ENCODE peak calls at places on chromosomes 5 and 9, in ten cellular contexts. O is pancreas, F is GM06990, M is cardiac muscle cell, J is choroid plexus epithelial cell, D is fibroblast of villous mesenchyme, S is A673, V is epithelial cell of proximal tubule, P is Panc1, E is H1. C is an unnamed sample.

GRCh38 chr5:31963358-31963757 is 210.8 kb downstream of the GOLPH3 start:
- DNase-seq in O (no peak), F (no peak), M (no peak), J (peak), D (peak), S (no peak), V (no peak), P (no peak), E (no peak), C (no peak)

GRCh38 chr5:122083535-122083934 is 5.5 kb upstream of the LOX start:
- DNase-seq in O (no peak), F (no peak), M (no peak), J (no peak), D (no peak), S (no peak), V (no peak), P (no peak), E (no peak), C (no peak)

GRCh38 chr9:82513242-82513750 is 524.7 kb downstream of the SPATA31D1 start:
- DNase-seq in O (no peak), F (no peak), M (no peak), J (peak), D (peak), S (no peak), V (no peak), P (no peak), E (no peak), C (no peak)

GRCh38 chr5:35405938-35406337 is 175.7 kb upstream of the PRLR start:
- DNase-seq in O (peak), F (no peak), M (no peak), J (no peak), D (no peak), S (no peak), V (no peak), P (no peak), E (no peak), C (no peak)

GRCh38 chr9:77839459-77840140 is 191.5 kb upstream of the GNA14 start:
- DNase-seq in O (no peak), F (no peak), M (no peak), J (peak), D (peak), S (peak), V (peak), P (no peak), E (no peak), C (no peak)

GRCh38 chr5:136769900-136770684 is 404.7 kb upstream of the TRPC7 start:
- DNase-seq in O (peak), F (no peak), M (peak), J (peak), D (peak), S (peak), V (no peak), P (peak), E (peak), C (peak)

GRCh38 chr5:159990506-159990905 is 18.4 kb upstream of the TTC1 start:
- DNase-seq in O (no peak), F (no peak), M (no peak), J (peak), D (no peak), S (no peak), V (no peak), P (no peak), E (no peak), C (no peak)

GRCh38 chr9:70120834-70121510 is 77.3 kb downstream of the MAMDC2 start:
- DNase-seq in O (no peak), F (no peak), M (no peak), J (peak), D (peak), S (no peak), V (peak), P (no peak), E (no peak), C (no peak)

GRCh38 chr9:104143554-104143919 is 49.4 kb downstream of the SMC2 start:
- DNase-seq in O (no peak), F (no peak), M (no peak), J (no peak), D (no peak), S (no peak), V (no peak), P (no peak), E (no peak), C (no peak)

GRCh38 chr5:60820593-60821487 is 23.2 kb downstream of the ELOVL7 start:
- DNase-seq in O (no peak), F (no peak), M (no peak), J (no peak), D (no peak), S (no peak), V (no peak), P (no peak), E (no peak), C (no peak)

GRCh38 chr5:112979723-112980122 is 3.1 kb downstream of the DCP2 start:
- DNase-seq in O (no peak), F (no peak), M (no peak), J (no peak), D (no peak), S (no peak), V (no peak), P (no peak), E (no peak), C (no peak)

GRCh38 chr5:180821538-180821937 is 18.9 kb upstream of the MGAT1 start:
- DNase-seq in O (no peak), F (no peak), M (no peak), J (no peak), D (no peak), S (no peak), V (no peak), P (no peak), E (no peak), C (no peak)

GRCh38 chr5:65482280-65482726 is 583 bp upstream of the ADAMTS6 start:
- DNase-seq in O (no peak), F (no peak), M (peak), J (peak), D (peak), S (peak), V (no peak), P (no peak), E (no peak), C (peak)

GRCh38 chr9:121767176-121767769 is 115.8 kb downstream of the DAB2IP start:
- DNase-seq in O (peak), F (no peak), M (no peak), J (no peak), D (no peak), S (no peak), V (no peak), P (no peak), E (no peak), C (no peak)

GRCh38 chr5:24747327-24747726 is 102.5 kb upstream of the CDH10 start:
- DNase-seq in O (no peak), F (no peak), M (no peak), J (no peak), D (no peak), S (no peak), V (no peak), P (no peak), E (no peak), C (no peak)

GRCh38 chr5:32339198-32339597 is 26.5 kb upstream of the MTMR12 start:
- DNase-seq in O (no peak), F (no peak), M (peak), J (peak), D (no peak), S (peak), V (no peak), P (no peak), E (no peak), C (no peak)

GRCh38 chr5:147225938-147226337 is 8.9 kb upstream of the STK32A start:
- DNase-seq in O (no peak), F (no peak), M (no peak), J (no peak), D (no peak), S (no peak), V (no peak), P (no peak), E (no peak), C (no peak)

GRCh38 chr5:76701298-76701697 is 14.6 kb upstream of the F2R start:
- DNase-seq in O (no peak), F (no peak), M (no peak), J (peak), D (peak), S (no peak), V (peak), P (no peak), E (no peak), C (no peak)

GRCh38 chr5:72523960-72524582 is 16.9 kb upstream of the ZNF366 start:
- DNase-seq in O (no peak), F (peak), M (peak), J (peak), D (peak), S (peak), V (peak), P (peak), E (no peak), C (peak)

GRCh38 chr9:110979636-110980035 is 58.6 kb downstream of the LPAR1 start:
- DNase-seq in O (no peak), F (no peak), M (no peak), J (peak), D (no peak), S (peak), V (no peak), P (no peak), E (no peak), C (no peak)

GRCh38 chr9:132538071-132538470 is 44.3 kb upstream of the BARHL1 start:
- DNase-seq in O (peak), F (no peak), M (no peak), J (no peak), D (no peak), S (no peak), V (peak), P (no peak), E (no peak), C (no peak)

GRCh38 chr5:59042201-59042600 is 459.3 kb downstream of the RAB3C start:
- DNase-seq in O (no peak), F (no peak), M (no peak), J (peak), D (peak), S (no peak), V (no peak), P (no peak), E (no peak), C (no peak)

GRCh38 chr9:27888661-27889295 is 315.5 kb upstream of the C9orf72 start:
- DNase-seq in O (peak), F (peak), M (no peak), J (peak), D (no peak), S (peak), V (no peak), P (peak), E (peak), C (peak)

GRCh38 chr5:97986069-97986468 is 787.4 kb upstream of the RGMB start:
- DNase-seq in O (no peak), F (no peak), M (no peak), J (peak), D (peak), S (peak), V (no peak), P (peak), E (peak), C (no peak)

GRCh38 chr5:151577566-151577965 is 13.6 kb downstream of the FAT2 start:
- DNase-seq in O (no peak), F (no peak), M (no peak), J (no peak), D (no peak), S (no peak), V (no peak), P (no peak), E (no peak), C (no peak)

GRCh38 chr5:3209918-3210317 is 385.7 kb upstream of the IRX1 start:
- DNase-seq in O (no peak), F (no peak), M (no peak), J (no peak), D (no peak), S (no peak), V (no peak), P (no peak), E (no peak), C (no peak)

GRCh38 chr9:135228345-135228982 is 141.0 kb downstream of the OLFM1 start:
- DNase-seq in O (peak), F (no peak), M (no peak), J (no peak), D (no peak), S (no peak), V (no peak), P (no peak), E (no peak), C (no peak)

GRCh38 chr9:114852050-114852594 is 46.3 kb upstream of the TNFSF15 start:
- DNase-seq in O (no peak), F (no peak), M (no peak), J (peak), D (peak), S (no peak), V (no peak), P (no peak), E (no peak), C (no peak)

GRCh38 chr5:567664-568060 is 43.4 kb upstream of the SLC9A3 start:
- DNase-seq in O (peak), F (no peak), M (no peak), J (no peak), D (no peak), S (no peak), V (no peak), P (no peak), E (no peak), C (no peak)

GRCh38 chr5:568809-569208 is 43.3 kb upstream of the CEP72 start:
- DNase-seq in O (peak), F (no peak), M (no peak), J (no peak), D (no peak), S (no peak), V (no peak), P (no peak), E (no peak), C (no peak)

GRCh38 chr5:566636-567309 is 42.5 kb upstream of the SLC9A3 start:
- DNase-seq in O (peak), F (no peak), M (no peak), J (no peak), D (no peak), S (no peak), V (no peak), P (no peak), E (no peak), C (no peak)

GRCh38 chr5:568061-568781 is 43.9 kb upstream of the CEP72 start:
- DNase-seq in O (no peak), F (no peak), M (no peak), J (no peak), D (no peak), S (no peak), V (no peak), P (no peak), E (no peak), C (no peak)

DNA sequence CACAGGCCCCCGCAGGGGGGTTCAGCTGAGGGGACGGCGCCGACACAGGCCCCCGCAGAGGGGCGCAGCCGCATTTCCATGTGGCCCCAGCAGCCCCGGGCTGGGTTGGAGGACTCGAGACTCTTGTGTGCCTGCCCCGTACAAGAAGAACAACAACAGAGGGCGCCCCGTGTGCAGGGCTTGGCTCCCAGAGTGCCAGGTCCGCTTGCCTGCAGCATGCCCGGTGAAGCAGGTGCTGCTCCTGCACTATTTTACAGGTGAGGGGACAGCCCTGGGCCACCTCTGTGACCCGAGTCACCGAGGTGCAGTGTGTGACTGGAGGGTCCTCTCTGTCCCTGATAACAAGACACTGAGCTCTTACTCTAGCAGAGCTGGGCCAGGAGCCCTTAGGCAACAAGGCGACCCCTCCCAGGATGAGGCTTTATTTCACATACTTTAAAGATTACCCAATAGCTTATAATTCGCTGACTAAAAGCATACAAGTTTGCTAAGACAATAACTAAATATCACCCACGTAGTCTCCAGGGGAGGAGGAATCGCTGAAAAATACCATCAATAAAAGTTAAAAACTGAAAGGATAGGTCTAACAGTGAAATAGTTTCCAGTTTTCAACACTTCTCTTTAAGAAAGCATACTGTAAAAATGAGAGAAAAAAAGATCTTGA is 41.7 kb upstream of the SLC9A3 start:
- DNase-seq in O (peak), F (no peak), M (no peak), J (peak), D (peak), S (no peak), V (no peak), P (no peak), E (peak), C (no peak)
- TF ChIP-seq CTCF in O (no peak), F (no peak), M (no peak), J (no peak), D (no peak), S (no peak), V (no peak), P (no peak), E (peak), C (no peak)

GRCh38 chr9:136985027-136985602 is 2.3 kb downstream of the LCNL1 start:
- DNase-seq in O (no peak), F (no peak), M (no peak), J (peak), D (no peak), S (no peak), V (no peak), P (no peak), E (no peak), C (no peak)
- H3K4me3 ChIP-seq in O (no peak), F (no peak), M (no peak), J (no peak), D (no peak), S (no peak), V (no peak), P (no peak), E (peak), C (no peak)

DNA sequence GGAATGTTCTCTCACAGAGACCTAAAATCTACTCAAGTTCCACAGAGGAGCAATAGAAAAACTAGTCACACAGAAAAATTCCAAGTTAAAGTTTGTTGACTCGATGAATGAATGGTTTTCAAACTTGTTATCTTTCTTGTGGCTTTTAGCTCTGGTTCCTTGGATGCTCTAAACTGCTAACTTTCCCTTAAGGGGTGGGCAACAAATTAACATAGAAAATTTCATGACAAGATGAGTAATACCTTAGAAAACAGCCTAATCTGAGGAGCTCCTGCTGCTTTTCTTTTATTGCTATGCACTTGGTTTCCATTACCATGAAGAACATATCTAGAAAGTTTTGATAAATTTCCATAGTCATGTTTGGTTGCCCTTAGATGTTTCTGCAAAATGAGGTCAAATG is 100.2 kb upstream of the CCDC112 start:
- DNase-seq in O (no peak), F (no peak), M (no peak), J (peak), D (peak), S (no peak), V (no peak), P (no peak), E (no peak), C (no peak)
- TF ChIP-seq CTCF in O (no peak), F (no peak), M (no peak), J (no peak), D (no peak), S (no peak), V (no peak), P (no peak), E (no peak), C (no peak)

GRCh38 chr9:127396253-127396807 is 639 bp upstream of the SLC2A8 start:
- DNase-seq in O (no peak), F (no peak), M (no peak), J (no peak), D (no peak), S (no peak), V (no peak), P (no peak), E (no peak), C (no peak)

GRCh38 chr9:127397722-127398647 is 1.0 kb downstream of the SLC2A8 start:
- DNase-seq in O (peak), F (peak), M (peak), J (peak), D (peak), S (peak), V (no peak), P (no peak), E (no peak), C (peak)

GRCh38 chr9:127396808-127397721 is at the start of gene SLC2A8:
- DNase-seq in O (peak), F (peak), M (peak), J (peak), D (peak), S (peak), V (peak), P (peak), E (peak), C (peak)

GRCh38 chr9:127399736-127400269 is 2.8 kb downstream of the SLC2A8 start:
- DNase-seq in O (no peak), F (no peak), M (no peak), J (no peak), D (no peak), S (no peak), V (no peak), P (no peak), E (no peak), C (no peak)

GRCh38 chr9:127398715-127399400 is 1.9 kb downstream of the SLC2A8 start:
- DNase-seq in O (no peak), F (no peak), M (no peak), J (no peak), D (no peak), S (no peak), V (no peak), P (no peak), E (no peak), C (no peak)
- H3K4me3 ChIP-seq in O (peak), F (no peak), M (no peak), J (no peak), D (no peak), S (no peak), V (no peak), P (peak), E (no peak), C (no peak)

GRCh38 chr5:173835662-173836061 is 52.5 kb upstream of the CPEB4 start:
- DNase-seq in O (no peak), F (no peak), M (no peak), J (no peak), D (no peak), S (no peak), V (no peak), P (no peak), E (no peak), C (no peak)
- TF ChIP-seq CTCF in O (no peak), F (no peak), M (no peak), J (no peak), D (no peak), S (no peak), V (no peak), P (no peak), E (no peak), C (no peak)

GRCh38 chr9:116154976-116155699 is 1.5 kb downstream of the PAPPA start:
- DNase-seq in O (no peak), F (no peak), M (no peak), J (peak), D (peak), S (peak), V (no peak), P (no peak), E (no peak), C (no peak)
- H3K4me3 ChIP-seq in O (peak), F (no peak), M (peak), J (peak), D (peak), S (peak), V (peak), P (peak), E (peak), C (no peak)

GRCh38 chr9:96649620-96650323 is 5.3 kb downstream of the PRXL2C start:
- DNase-seq in O (no peak), F (no peak), M (no peak), J (no peak), D (no peak), S (no peak), V (no peak), P (no peak), E (no peak), C (no peak)

GRCh38 chr9:96655198-96655851 is at the start of gene PRXL2C:
- DNase-seq in O (peak), F (peak), M (peak), J (peak), D (peak), S (peak), V (no peak), P (no peak), E (no peak), C (peak)

GRCh38 chr9:96646081-96646991 is 8.8 kb downstream of the PRXL2C start:
- DNase-seq in O (no peak), F (no peak), M (no peak), J (peak), D (peak), S (peak), V (no peak), P (no peak), E (no peak), C (no peak)

GRCh38 chr9:96654450-96655197 is 493 bp downstream of the PRXL2C start:
- DNase-seq in O (peak), F (peak), M (peak), J (peak), D (peak), S (peak), V (no peak), P (no peak), E (no peak), C (peak)

DNA sequence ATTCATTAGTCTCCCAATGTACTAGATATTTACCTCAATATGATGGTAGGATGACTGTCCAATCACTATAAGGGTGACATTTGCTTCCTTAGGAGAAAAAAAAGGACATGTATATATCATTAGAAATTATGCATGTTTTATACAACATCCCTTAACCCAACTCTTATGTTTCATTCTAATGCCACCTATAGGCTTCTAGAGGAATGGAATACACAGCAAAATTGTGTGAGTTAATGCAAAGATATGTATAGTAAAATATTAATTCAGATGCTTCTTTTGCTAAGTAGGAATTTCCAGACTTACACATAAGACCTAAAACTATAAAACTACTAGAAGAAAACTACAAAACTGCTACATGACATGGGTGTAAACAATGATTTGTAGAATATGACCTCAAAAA is 3.5 kb downstream of the PRXL2C start:
- DNase-seq in O (no peak), F (no peak), M (peak), J (peak), D (peak), S (peak), V (no peak), P (no peak), E (no peak), C (peak)
- TF ChIP-seq CTCF in O (no peak), F (peak), M (peak), J (peak), D (peak), S (peak), V (peak), P (peak), E (no peak), C (peak)

GRCh38 chr9:73133042-73133651 is 18.5 kb upstream of the ANXA1 start:
- DNase-seq in O (no peak), F (no peak), M (no peak), J (no peak), D (no peak), S (peak), V (no peak), P (no peak), E (no peak), C (no peak)
- H3K4me3 ChIP-seq in O (peak), F (peak), M (no peak), J (peak), D (peak), S (peak), V (no peak), P (peak), E (no peak), C (peak)

C was measured in GM12865.